ENCODE peak calls at places on chromosome 11, in eight cellular contexts. X is lower lobe of right lung; Q is AG09309; B is NCI-H524 treated with DMSO at 0.1 percent for 48 hours; L is mucosa of descending colon; A is tibial nerve; M is activated CD4-positive, alpha-beta T cell treated with anti-CD3 and anti-CD28 coated beads, Interleukin-2, amount 50 U/mL, for 48 hours; R is foreskin fibroblast. C is an unnamed sample.

GRCh38 chr11:132111781-132112380 is 741.5 kb downstream of the NTM start:
- DNase-seq in X (no peak), Q (peak), B (no peak), L (no peak), A (no peak), M (no peak), R (peak), C (no peak)

GRCh38 chr11:8776209-8776608 is 93.6 kb downstream of the RPL27A start:
- DNase-seq in X (no peak), Q (no peak), B (no peak), L (no peak), A (no peak), M (no peak), R (no peak), C (no peak)

GRCh38 chr11:9120659-9121350 is 29.4 kb upstream of the SCUBE2 start:
- DNase-seq in X (no peak), Q (no peak), B (no peak), L (no peak), A (no peak), M (no peak), R (no peak), C (no peak)

GRCh38 chr11:105100206-105100605 is 39.4 kb downstream of the CARD18 start:
- DNase-seq in X (no peak), Q (no peak), B (no peak), L (no peak), A (no peak), M (peak), R (no peak), C (no peak)

GRCh38 chr11:116975661-116976060 is 122.6 kb downstream of the SIK3 start:
- DNase-seq in X (no peak), Q (no peak), B (no peak), L (no peak), A (no peak), M (no peak), R (no peak), C (no peak)

GRCh38 chr11:63404536-63404935 is 35.0 kb downstream of the SLC22A9 start:
- DNase-seq in X (no peak), Q (no peak), B (no peak), L (no peak), A (no peak), M (no peak), R (no peak), C (no peak)

GRCh38 chr11:46838501-46838900 is 7.6 kb downstream of the CKAP5 start:
- DNase-seq in X (no peak), Q (no peak), B (no peak), L (no peak), A (no peak), M (no peak), R (no peak), C (no peak)

GRCh38 chr11:65646288-65646734 is 8.4 kb downstream of the SIPA1 start:
- DNase-seq in X (no peak), Q (no peak), B (no peak), L (no peak), A (no peak), M (no peak), R (no peak), C (no peak)

GRCh38 chr11:44605068-44605708 is 39.7 kb downstream of the CD82 start:
- DNase-seq in X (no peak), Q (no peak), B (no peak), L (no peak), A (no peak), M (no peak), R (no peak), C (no peak)

GRCh38 chr11:7904910-7905309 is 26.2 kb downstream of the OR10A6 start:
- DNase-seq in X (no peak), Q (peak), B (no peak), L (no peak), A (no peak), M (no peak), R (peak), C (no peak)

GRCh38 chr11:123253909-123254308 is 58.9 kb upstream of the CLMP start:
- DNase-seq in X (no peak), Q (no peak), B (peak), L (no peak), A (no peak), M (no peak), R (peak), C (no peak)

GRCh38 chr11:43852057-43852636 is 28.5 kb upstream of the ALKBH3 start:
- DNase-seq in X (no peak), Q (peak), B (no peak), L (peak), A (peak), M (peak), R (peak), C (no peak)

GRCh38 chr11:109783842-109784241 is 309.4 kb upstream of the ZC3H12C start:
- DNase-seq in X (no peak), Q (no peak), B (peak), L (no peak), A (no peak), M (no peak), R (no peak), C (no peak)

GRCh38 chr11:127474735-127475134 is 474.2 kb upstream of the KIRREL3 start:
- DNase-seq in X (no peak), Q (no peak), B (no peak), L (no peak), A (no peak), M (no peak), R (no peak), C (no peak)

GRCh38 chr11:126403039-126403438 is 47.6 kb downstream of the ST3GAL4 start:
- DNase-seq in X (no peak), Q (no peak), B (no peak), L (peak), A (peak), M (no peak), R (no peak), C (no peak)

GRCh38 chr11:67410369-67410831 is 5.1 kb upstream of the CARNS1 start:
- DNase-seq in X (no peak), Q (no peak), B (no peak), L (no peak), A (no peak), M (no peak), R (no peak), C (peak)

GRCh38 chr11:59625703-59626102 is 10.1 kb upstream of the OSBP start:
- DNase-seq in X (no peak), Q (no peak), B (no peak), L (no peak), A (no peak), M (no peak), R (no peak), C (no peak)

GRCh38 chr11:96264364-96264763 is 78.6 kb downstream of the MAML2 start:
- DNase-seq in X (no peak), Q (no peak), B (no peak), L (no peak), A (no peak), M (no peak), R (peak), C (no peak)

GRCh38 chr11:134533511-134533910 is 121.5 kb upstream of the B3GAT1 start:
- DNase-seq in X (no peak), Q (no peak), B (no peak), L (no peak), A (no peak), M (no peak), R (no peak), C (no peak)

GRCh38 chr11:124897681-124898680 is at the start of gene ROBO4:
- DNase-seq in X (no peak), Q (peak), B (peak), L (no peak), A (peak), M (no peak), R (peak), C (no peak)

GRCh38 chr11:66694732-66695207 is 17.1 kb upstream of the RBM4B start:
- DNase-seq in X (peak), Q (peak), B (peak), L (peak), A (peak), M (peak), R (peak), C (peak)

C was measured in caudate nucleus.